ENCODE peak calls at places on chromosomes 4 and X, in five cellular contexts. G is lung, D is prostate gland, S is epithelial cell of prostate, T is AG04450. B is an unnamed sample.

GRCh38 chr4:83207497-83208105 is 77.0 kb downstream of the COQ2 start:
- DNase-seq in G (no peak), S (no peak), T (peak; percentile 36), D (no peak), B (no peak)

GRCh38 chr4:6420972-6421371 is 51.4 kb downstream of the PPP2R2C start:
- DNase-seq in G (no peak), D (no peak), S (no peak), T (no peak), B (no peak)

GRCh38 chr4:74181225-74181624 is 23.3 kb downstream of the MTHFD2L start:
- DNase-seq in G (no peak), S (peak; percentile 59), D (no peak), T (no peak), B (no peak)

GRCh38 chr4:110518889-110519490 is 43.0 kb downstream of the ENPEP start:
- DNase-seq in S (no peak), T (no peak), G (no peak), D (no peak), B (no peak)

GRCh38 chr4:108010167-108010566 is 20.5 kb downstream of the HADH start:
- DNase-seq in S (no peak), G (no peak), T (peak; percentile 51), D (no peak), B (no peak)

GRCh38 chr4:114326358-114326757 is 272.2 kb upstream of the UGT8 start:
- DNase-seq in S (no peak), G (no peak), D (no peak), T (no peak), B (no peak)

GRCh38 chr4:1984406-1985191 is 24.2 kb downstream of the NELFA start:
- DNase-seq in S (no peak), G (no peak), T (no peak), D (no peak), B (peak; percentile 66)

GRCh38 chr4:4704267-4704666 is 155.2 kb upstream of the MSX1 start:
- DNase-seq in S (no peak), G (no peak), D (no peak), T (no peak), B (no peak)

GRCh38 chr4:13546855-13547562 is 2.7 kb upstream of the NKX3-2 start:
- DNase-seq in T (no peak), D (no peak), S (no peak), G (no peak), B (no peak)

GRCh38 chr4:146742416-146742815 is 103.7 kb downstream of the POU4F2 start:
- DNase-seq in G (no peak), D (no peak), S (peak; percentile 5), T (no peak), B (no peak)

GRCh38 chr4:186723207-186724047 is at the start of gene FAT1:
- DNase-seq in G (peak; percentile 61), S (no peak), T (no peak), D (peak; percentile 58), B (peak; percentile 80)

GRCh38 chr4:27154706-27155105 is 294.1 kb downstream of the STIM2 start:
- DNase-seq in G (no peak), S (peak; percentile 69), T (no peak), D (no peak), B (no peak)

GRCh38 chr4:78150465-78150864 is 93.3 kb downstream of the FRAS1 start:
- DNase-seq in T (no peak), D (no peak), S (no peak), G (no peak), B (no peak)

GRCh38 chr4:26861434-26862186 is 969 bp downstream of the STIM2 start:
- DNase-seq in G (peak; percentile 80), S (no peak), D (peak; percentile 56), T (no peak), B (peak; percentile 84)

GRCh38 chrX:148930330-148930729 is 429.9 kb downstream of the AFF2 start:
- DNase-seq in D (no peak), T (no peak), S (no peak), G (no peak), B (no peak)

GRCh38 chr4:87697272-87697671 is 47.2 kb downstream of the DMP1 start:
- DNase-seq in G (no peak), D (no peak), S (no peak), T (no peak), B (no peak)

GRCh38 chr4:55184600-55185523 is 59.5 kb upstream of the KDR start:
- DNase-seq in G (peak; percentile 42), T (peak; percentile 26), D (peak; percentile 16), S (peak; percentile 56), B (no peak)

GRCh38 chr4:161525121-161525520 is 638.7 kb downstream of the FSTL5 start:
- DNase-seq in D (no peak), T (no peak), G (no peak), S (no peak), B (no peak)

GRCh38 chrX:130111220-130111934 is 1.1 kb upstream of the ELF4 start:
- DNase-seq in D (no peak), T (no peak), S (no peak), G (no peak), B (no peak)
- H3K27ac ChIP-seq in D (peak overlapping the region; percentile 74), T (peak overlapping the region; percentile 57), S (peak overlapping the region; percentile 88), G (peak overlapping the region; percentile 50), B (peak overlapping the region; percentile 94)

DNA sequence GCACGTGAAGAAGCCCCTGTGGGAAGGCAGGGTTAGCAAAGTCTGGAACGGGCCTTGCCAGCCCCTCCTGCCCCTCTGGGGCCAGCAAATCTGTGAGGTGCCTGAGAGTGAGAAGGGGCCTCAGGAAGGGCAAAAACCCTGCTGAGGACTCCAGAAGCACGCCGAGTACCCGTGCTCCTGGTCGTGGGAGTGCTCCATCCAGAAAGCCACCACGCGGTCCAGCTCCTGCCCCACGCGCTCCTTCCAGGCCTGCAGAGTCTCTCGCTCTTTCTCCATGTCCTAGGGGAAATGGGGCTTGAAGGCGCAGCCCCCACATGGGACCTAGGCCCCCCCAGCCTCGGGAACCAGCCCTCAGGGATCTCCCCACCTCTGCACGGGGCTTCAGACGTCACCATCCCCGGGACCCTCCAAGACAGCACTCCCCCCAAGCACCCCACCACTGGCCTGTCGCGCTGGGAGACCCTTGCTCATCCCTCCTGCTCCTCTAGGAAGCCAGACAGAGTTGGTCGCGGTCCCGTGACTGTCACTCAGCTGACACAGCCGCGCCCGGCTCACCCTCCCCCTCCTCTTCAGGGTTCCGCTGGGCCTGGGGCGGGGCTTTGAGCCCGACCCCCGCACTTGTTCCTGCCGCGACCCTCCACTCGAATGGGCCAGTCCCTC is at the start of gene RENBP:
- DNase-seq in G (peak; percentile 57), S (no peak), T (no peak), D (no peak), B (no peak)
- H3K27ac ChIP-seq in G (peak within 1 kb of the TSS; percentile 49), S (no peak within 1 kb of the TSS), T (no peak within 1 kb of the TSS), D (no peak within 1 kb of the TSS), B (peak within 1 kb of the TSS; percentile 37)

DNA sequence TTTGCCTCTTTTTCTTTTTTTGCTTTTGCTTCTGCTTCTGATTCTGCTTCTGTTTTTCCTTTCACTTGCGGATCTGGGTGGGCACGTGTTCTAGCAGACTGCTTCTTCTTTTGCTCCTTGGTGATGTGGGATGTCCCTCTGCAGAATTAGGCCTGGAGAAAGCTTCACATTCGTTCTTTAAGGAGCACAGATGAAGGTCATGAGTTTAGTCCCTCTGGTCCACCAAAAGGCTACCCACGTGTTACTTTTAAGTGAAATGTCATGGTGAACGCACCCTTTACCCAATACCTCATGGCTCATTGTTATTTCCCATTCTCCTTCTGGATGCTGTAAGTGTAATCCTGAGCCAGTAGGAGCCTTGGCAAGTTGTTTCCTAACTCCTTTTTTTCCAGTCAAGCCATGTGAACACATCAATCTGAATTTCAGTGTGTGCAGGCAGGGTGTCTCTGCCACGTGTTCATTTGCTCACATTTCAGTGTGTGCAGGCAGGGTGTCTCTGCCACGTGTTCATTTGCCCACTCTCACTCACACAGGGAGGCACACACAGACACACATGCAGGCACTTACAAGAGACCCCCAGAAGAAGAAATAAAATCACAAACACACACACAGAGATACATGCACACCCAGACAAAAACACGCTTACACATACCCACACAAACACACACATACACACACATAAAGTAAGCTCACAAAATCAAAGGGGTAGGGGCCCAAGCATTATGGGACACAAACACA is 36.9 kb downstream of the NBDY start:
- DNase-seq in S (no peak), T (no peak), D (no peak), G (peak; percentile 29), B (peak; percentile 31)
- H3K27ac ChIP-seq in S (no peak overlapping the region), T (no peak overlapping the region), D (no peak overlapping the region), G (no peak overlapping the region), B (peak overlapping the region; percentile 64)

GRCh38 chrX:10033360-10034007 is 66.3 kb downstream of the CLDN34 start:
- DNase-seq in S (no peak), D (peak; percentile 17), G (no peak), T (no peak), B (no peak)

GRCh38 chrX:10030570-10030969 is 63.4 kb downstream of the CLDN34 start:
- DNase-seq in T (no peak), S (peak; percentile 45), D (no peak), G (no peak), B (no peak)

GRCh38 chrX:10031743-10032142 is 64.6 kb downstream of the CLDN34 start:
- DNase-seq in D (no peak), S (no peak), T (no peak), G (no peak), B (no peak)

GRCh38 chrX:10034740-10035260 is 67.6 kb downstream of the CLDN34 start:
- DNase-seq in S (no peak), D (no peak), T (no peak), G (no peak), B (no peak)

GRCh38 chrX:10032147-10032546 is 65.0 kb downstream of the CLDN34 start:
- DNase-seq in G (no peak), S (no peak), T (no peak), D (no peak), B (no peak)
- H3K27ac ChIP-seq in G (peak overlapping the region; percentile 42), S (no peak overlapping the region), T (no peak overlapping the region), D (peak overlapping the region; percentile 23), B (no peak overlapping the region)